ENCODE peak calls at places on chromosomes 1 and 21, in seven cellular contexts. I, A, Y, B, T, S and E are unnamed samples.

GRCh38 chr1:212565079-212565478 is 43.5 kb upstream of the ATF3 start:
- DNase-seq in I (no peak), A (no peak), Y (no peak), B (no peak), T (no peak), S (no peak), E (no peak)

GRCh38 chr21:43840259-43840658 is 24.8 kb upstream of the AGPAT3 start:
- DNase-seq in I (no peak), A (no peak), Y (no peak), B (no peak), T (no peak), S (no peak), E (no peak)

GRCh38 chr1:61588736-61589381 is 136.1 kb downstream of the TM2D1 start:
- DNase-seq in I (peak), A (peak), Y (peak), B (peak), T (no peak), S (no peak), E (peak)

GRCh38 chr1:154803203-154803920 is 66.7 kb downstream of the KCNN3 start:
- DNase-seq in I (no peak), A (no peak), Y (no peak), B (no peak), T (no peak), S (no peak), E (no peak)

GRCh38 chr1:231240531-231240882 is 505 bp upstream of the GNPAT start:
- DNase-seq in I (no peak), A (no peak), Y (no peak), B (no peak), T (no peak), S (no peak), E (no peak)

GRCh38 chr1:228140724-228141081 is 624 bp downstream of the GUK1 start:
- DNase-seq in I (no peak), A (no peak), Y (no peak), B (no peak), T (no peak), S (no peak), E (no peak)

GRCh38 chr1:246961939-246962373 is 30.2 kb upstream of the AHCTF1 start:
- DNase-seq in I (no peak), A (peak), Y (no peak), B (no peak), T (no peak), S (no peak), E (peak)

GRCh38 chr1:241639040-241639652 is 1.0 kb downstream of the CHML start:
- DNase-seq in I (no peak), A (peak), Y (no peak), B (no peak), T (no peak), S (no peak), E (peak)

GRCh38 chr21:40809673-40810072 is 37.3 kb downstream of the DSCAM start:
- DNase-seq in I (no peak), A (no peak), Y (no peak), B (no peak), T (no peak), S (no peak), E (peak)

GRCh38 chr21:43269461-43269860 is 100.7 kb downstream of the CRYAA start:
- DNase-seq in I (no peak), A (peak), Y (no peak), B (no peak), T (no peak), S (no peak), E (peak)

GRCh38 chr1:29201595-29202051 is 19.9 kb upstream of the SRSF4 start:
- DNase-seq in I (no peak), A (no peak), Y (no peak), B (no peak), T (no peak), S (no peak), E (no peak)

GRCh38 chr1:229064320-229064908 is 206.5 kb upstream of the RAB4A start:
- DNase-seq in I (no peak), A (no peak), Y (no peak), B (no peak), T (no peak), S (no peak), E (no peak)

GRCh38 chr1:235015291-235015990 is 113.2 kb downstream of the TOMM20 start:
- DNase-seq in I (peak), A (peak), Y (no peak), B (no peak), T (no peak), S (no peak), E (no peak)

GRCh38 chr21:34345091-34345871 is 18.5 kb upstream of the KCNE2 start:
- DNase-seq in I (no peak), A (no peak), Y (no peak), B (no peak), T (no peak), S (no peak), E (no peak)

GRCh38 chr1:50735443-50735842 is 224.6 kb downstream of the FAF1 start:
- DNase-seq in I (no peak), A (peak), Y (peak), B (no peak), T (no peak), S (no peak), E (no peak)

GRCh38 chr1:183841950-183842816 is 37.3 kb downstream of the RGL1 start:
- DNase-seq in I (peak), A (peak), Y (no peak), B (no peak), T (no peak), S (peak), E (peak)

GRCh38 chr1:46166521-46167462 is 8.1 kb upstream of the TSPAN1 start:
- DNase-seq in I (no peak), A (peak), Y (no peak), B (peak), T (no peak), S (no peak), E (peak)

GRCh38 chr1:75522389-75522788 is 88.5 kb downstream of the SLC44A5 start:
- DNase-seq in I (no peak), A (no peak), Y (no peak), B (no peak), T (no peak), S (no peak), E (no peak)

GRCh38 chr1:25774921-25775774 is 24.8 kb upstream of the SELENON start:
- DNase-seq in I (peak), A (peak), Y (peak), B (no peak), T (no peak), S (no peak), E (peak)

GRCh38 chr21:37790905-37791304 is 125.4 kb downstream of the KCNJ6 start:
- DNase-seq in I (no peak), A (no peak), Y (no peak), B (no peak), T (no peak), S (no peak), E (no peak)

GRCh38 chr1:245707941-245708340 is 553.2 kb downstream of the KIF26B start:
- DNase-seq in I (no peak), A (no peak), Y (no peak), B (no peak), T (no peak), S (no peak), E (no peak)

GRCh38 chr1:205317311-205317917 is 4.1 kb downstream of the NUAK2 start:
- DNase-seq in I (no peak), A (no peak), Y (peak), B (no peak), T (peak), S (no peak), E (peak)

GRCh38 chr21:28099296-28099695 is 893.4 kb downstream of the LTN1 start:
- DNase-seq in I (no peak), A (no peak), Y (no peak), B (no peak), T (no peak), S (no peak), E (no peak)

GRCh38 chr1:59833022-59833421 is 18.3 kb downstream of the HOOK1 start:
- DNase-seq in I (no peak), A (no peak), Y (no peak), B (no peak), T (no peak), S (no peak), E (no peak)

GRCh38 chr1:156936721-156937220 is 16.3 kb downstream of the LRRC71 start:
- DNase-seq in I (no peak), A (peak), Y (no peak), B (no peak), T (no peak), S (no peak), E (no peak)

GRCh38 chr1:19495816-19496528 is 10.6 kb upstream of the CAPZB start:
- DNase-seq in I (no peak), A (no peak), Y (no peak), B (no peak), T (no peak), S (peak), E (peak)

GRCh38 chr1:39877980-39878956 is 5.0 kb downstream of the TRIT1 start:
- DNase-seq in I (no peak), A (no peak), Y (no peak), B (no peak), T (no peak), S (no peak), E (no peak)